ENCODE peak calls at places on chromosomes 1 and 21, in five cellular contexts. W is K562, J is A549, G is HepG2, Y is GM12878. O is an unnamed sample.

GRCh38 chr1:244349103-244349531 is 102.6 kb downstream of the ADSS2 start:
- DNase-seq in W (no peak), J (peak), G (no peak), Y (no peak), O (no peak)

GRCh38 chr1:186681136-186681535 is 913 bp upstream of the PTGS2 start:
- DNase-seq in W (no peak), J (no peak), G (no peak), Y (no peak), O (no peak)

GRCh38 chr1:11147371-11147770 is 41.8 kb upstream of the ANGPTL7 start:
- DNase-seq in W (no peak), J (no peak), G (no peak), Y (no peak), O (no peak)

GRCh38 chr1:29532741-29533140 is 296.4 kb downstream of the PTPRU start:
- DNase-seq in W (no peak), J (no peak), G (no peak), Y (no peak), O (no peak)

GRCh38 chr1:21573971-21574458 is 64.8 kb downstream of the ALPL start:
- DNase-seq in W (peak), J (peak), G (peak), Y (no peak), O (peak)

GRCh38 chr1:226429051-226429461 is 21.2 kb upstream of the PARP1 start:
- DNase-seq in W (no peak), J (no peak), G (no peak), Y (no peak), O (no peak)

GRCh38 chr21:33478182-33478581 is 1.6 kb downstream of the TMEM50B start:
- DNase-seq in W (peak), J (no peak), G (no peak), Y (no peak), O (no peak)

GRCh38 chr1:235919797-235920475 is 53.2 kb upstream of the LYST start:
- DNase-seq in W (no peak), J (no peak), G (no peak), Y (no peak), O (no peak)

GRCh38 chr1:109723351-109723750 is 11.3 kb downstream of the GSTM5 start:
- DNase-seq in W (no peak), J (no peak), G (peak), Y (no peak), O (no peak)

GRCh38 chr1:55694297-55694696 is 479.1 kb upstream of the USP24 start:
- DNase-seq in W (no peak), J (no peak), G (no peak), Y (no peak), O (no peak)

GRCh38 chr1:2452583-2453315 is 23.3 kb upstream of the PLCH2 start:
- DNase-seq in W (no peak), J (no peak), G (no peak), Y (no peak), O (no peak)

GRCh38 chr21:31731112-31731801 is 661 bp downstream of the SCAF4 start:
- DNase-seq in W (peak), J (peak), G (peak), Y (no peak), O (peak)
- TF ChIP-seq JUNB in W (no peak), J (no peak), G (no peak), Y (no peak), O (no peak)

GRCh38 chr1:12556957-12557935 is 60.8 kb downstream of the DHRS3 start:
- DNase-seq in W (no peak), J (no peak), G (no peak), Y (no peak), O (peak)
- TF ChIP-seq REST in W (no peak), J (no peak), G (no peak), Y (no peak), O (no peak)

DNA sequence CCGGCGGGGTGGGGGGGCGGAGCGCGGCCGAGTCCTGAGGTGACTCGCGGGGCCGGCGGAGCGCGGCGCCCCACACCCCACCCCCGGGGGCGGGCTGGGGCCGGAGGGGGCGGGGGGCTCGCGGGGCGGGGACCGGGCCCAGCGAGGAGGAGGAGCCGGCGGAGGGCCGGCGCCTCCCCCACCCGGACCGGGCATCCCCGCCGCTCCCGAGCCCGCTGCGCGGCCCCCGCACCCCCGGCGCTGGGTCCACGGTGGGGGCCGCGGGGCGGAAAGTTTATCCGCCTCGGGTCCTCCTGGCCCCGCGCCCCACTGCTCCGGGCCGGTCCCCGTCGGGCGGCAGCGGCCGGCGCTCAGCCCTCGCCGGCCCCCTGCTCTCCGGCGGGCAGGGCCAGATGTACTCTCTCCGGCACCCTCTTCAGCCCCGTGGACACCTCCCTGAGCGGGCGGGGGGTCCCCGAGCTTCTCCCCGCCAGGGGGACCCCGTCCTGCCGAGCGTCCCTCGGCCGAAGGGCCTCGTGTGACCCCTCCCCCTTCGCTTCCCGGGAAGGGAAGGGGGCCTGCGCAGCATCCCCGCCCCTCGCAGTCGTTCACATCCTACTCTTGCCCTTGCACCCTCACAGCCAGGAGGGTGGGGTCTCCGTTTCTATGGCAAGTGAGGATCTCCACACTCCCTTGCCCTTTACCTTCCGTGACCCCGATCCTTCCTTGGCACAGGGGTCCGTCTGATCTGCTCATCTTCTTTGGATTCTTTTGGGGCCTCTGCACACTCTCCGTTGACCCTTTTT is 659 bp downstream of the CAMTA1 start:
- DNase-seq in W (peak), J (peak), G (no peak), Y (no peak), O (peak)
- TF ChIP-seq JUNB in W (no peak), J (no peak), G (no peak), Y (no peak), O (no peak)

DNA sequence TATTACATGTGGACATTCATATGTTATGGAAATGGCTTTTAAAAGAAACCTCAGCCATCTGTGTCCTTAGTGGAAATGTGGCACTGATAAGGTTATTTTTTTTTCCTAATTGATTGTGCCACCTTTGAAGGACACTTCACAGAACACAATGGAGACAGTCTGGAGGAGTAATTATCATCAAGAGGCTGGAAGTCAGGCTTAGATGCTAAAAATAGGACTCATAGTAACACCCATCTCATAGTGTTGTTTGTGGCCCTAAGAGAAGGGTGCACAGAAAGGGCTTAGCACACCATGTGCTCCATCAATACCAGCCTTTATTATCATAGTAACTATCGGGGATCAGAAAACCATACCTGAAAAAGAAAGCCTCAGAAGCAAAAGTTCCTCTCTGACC is 11.9 kb downstream of the NIPAL3 start:
- DNase-seq in W (no peak), J (no peak), G (no peak), Y (no peak), O (no peak)
- TF ChIP-seq REST in W (no peak), J (no peak), G (no peak), Y (no peak), O (no peak)

DNA sequence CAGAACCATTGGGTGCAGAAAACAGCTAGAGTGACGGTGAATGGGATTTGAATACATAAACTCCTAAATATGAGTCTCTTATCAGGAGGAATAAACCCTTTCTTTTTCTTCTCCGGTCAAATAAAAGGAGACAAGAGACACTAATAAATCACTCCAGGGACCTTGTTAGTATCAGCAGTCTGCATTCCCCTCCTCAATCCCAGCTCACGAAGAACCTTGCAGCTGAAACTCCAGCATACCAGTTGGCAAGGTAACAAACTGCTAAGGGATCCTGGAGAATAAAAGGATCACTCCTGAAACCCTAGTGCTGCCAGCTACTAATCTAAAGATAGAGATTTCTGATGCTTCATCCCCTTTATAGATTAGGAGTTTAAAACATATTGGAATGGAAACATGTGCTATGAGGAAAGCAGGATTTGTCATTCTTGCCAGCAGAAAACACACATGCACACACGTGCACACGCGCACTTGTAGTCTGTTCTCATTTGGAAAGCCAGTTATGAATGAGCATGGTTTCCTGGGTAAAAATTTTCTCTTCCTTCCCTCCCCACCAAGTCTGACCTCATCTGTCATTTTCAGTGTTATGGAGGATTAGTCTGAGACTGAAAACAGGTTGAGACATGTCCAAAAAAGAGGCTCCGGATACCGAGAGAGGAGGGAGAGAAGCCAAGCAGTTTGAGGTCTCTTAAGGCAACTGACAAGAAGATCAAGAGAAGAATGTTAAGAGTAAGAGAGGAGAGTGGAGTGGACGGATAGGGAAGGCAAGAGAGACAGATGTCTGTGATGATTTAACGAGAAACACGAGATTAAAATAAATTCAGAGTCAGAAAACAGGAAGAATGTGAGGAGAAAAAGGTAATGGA is 10.9 kb downstream of the IER5 start:
- DNase-seq in W (no peak), J (no peak), G (no peak), Y (peak), O (peak)
- TF ChIP-seq JUNB in W (no peak), J (no peak), G (no peak), Y (peak), O (no peak)

DNA sequence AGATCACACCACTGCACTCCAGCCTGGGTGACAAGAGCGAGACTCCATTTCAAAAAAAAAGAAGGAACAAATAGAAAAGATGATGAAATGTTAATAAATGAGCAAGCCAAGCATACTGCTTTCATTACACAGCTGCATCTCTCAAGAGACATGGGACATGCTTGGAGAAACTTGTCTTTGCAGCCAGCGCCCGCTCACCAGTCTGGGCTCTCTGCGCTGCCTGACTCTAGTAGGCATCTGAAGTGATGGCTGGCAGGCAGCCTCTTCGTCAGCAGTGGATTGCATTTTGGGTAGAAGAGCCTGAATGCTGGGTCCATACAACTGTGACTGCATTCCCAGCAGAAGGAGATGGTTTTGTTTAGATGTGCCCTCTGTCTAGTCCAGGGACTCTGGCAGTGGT is 48.0 kb downstream of the IL6R start:
- DNase-seq in W (no peak), J (no peak), G (no peak), Y (no peak), O (no peak)
- TF ChIP-seq REST in W (no peak), J (no peak), G (no peak), Y (no peak), O (no peak)

GRCh38 chr21:44773291-44773932 is 28.2 kb downstream of the UBE2G2 start:
- DNase-seq in W (no peak), J (no peak), G (no peak), Y (no peak), O (no peak)
- TF ChIP-seq JUNB in W (no peak), J (no peak), G (no peak), Y (no peak), O (no peak)

GRCh38 chr1:212567676-212568075 is 40.9 kb upstream of the ATF3 start:
- DNase-seq in W (no peak), J (no peak), G (no peak), Y (no peak), O (no peak)

GRCh38 chr1:212562771-212563170 is 45.8 kb upstream of the ATF3 start:
- DNase-seq in W (no peak), J (no peak), G (no peak), Y (no peak), O (no peak)

GRCh38 chr1:212566522-212567479 is 41.8 kb upstream of the ATF3 start:
- DNase-seq in W (peak), J (peak), G (peak), Y (peak), O (no peak)

GRCh38 chr1:212565571-212566305 is 42.8 kb upstream of the ATF3 start:
- DNase-seq in W (no peak), J (no peak), G (no peak), Y (no peak), O (no peak)

GRCh38 chr1:212565079-212565478 is 43.5 kb upstream of the ATF3 start:
- DNase-seq in W (no peak), J (no peak), G (no peak), Y (no peak), O (no peak)
- TF ChIP-seq REST in W (no peak), J (no peak), G (no peak), Y (no peak), O (no peak)

DNA sequence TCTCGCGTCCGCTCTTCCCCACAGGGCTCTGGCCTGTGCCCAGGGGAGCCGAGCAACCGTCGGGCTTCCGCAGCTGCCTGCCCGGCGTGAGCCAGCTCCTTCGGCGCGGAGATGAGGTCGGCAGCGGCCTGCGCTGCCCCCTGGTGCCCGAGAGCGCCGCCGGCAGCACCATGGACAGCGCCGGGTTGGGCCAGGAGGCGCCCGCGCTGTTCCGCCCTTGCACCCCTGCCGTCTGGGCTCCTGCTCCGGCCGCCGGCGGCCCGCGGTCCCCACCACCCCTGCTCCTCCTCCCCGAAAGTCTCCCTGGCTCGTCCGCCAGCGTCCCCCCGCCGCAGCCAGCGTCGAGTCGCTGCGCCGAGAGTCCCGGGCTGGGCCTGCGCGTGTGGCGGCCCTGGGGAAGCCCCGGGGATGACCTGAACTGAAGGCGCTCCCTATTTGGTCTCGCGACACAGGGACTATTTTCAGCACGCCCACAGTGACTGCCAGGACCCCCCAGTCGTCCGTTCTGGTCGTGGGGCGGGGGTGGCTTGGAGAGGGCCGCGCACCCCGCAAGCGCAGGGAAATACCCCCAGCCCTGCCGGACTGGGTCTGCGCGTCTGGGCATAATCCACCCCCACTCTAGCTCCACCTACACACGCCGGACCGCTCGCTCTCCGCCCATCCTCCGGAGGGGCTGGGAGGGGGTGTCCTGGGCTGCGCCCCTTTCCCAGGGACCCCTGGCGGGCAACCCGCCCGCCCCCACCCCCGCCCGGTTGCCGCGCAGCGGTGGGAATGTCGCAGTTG is 1.3 kb downstream of the HES3 start:
- DNase-seq in W (peak), J (peak), G (peak), Y (no peak), O (peak)
- TF ChIP-seq JUNB in W (peak), J (no peak), G (peak), Y (no peak), O (no peak)